ENCODE peak calls at places on chromosomes 1 and 21, in five cellular contexts. One of them, this sample, is unnamed.

GRCh38 chr21:45382698-45383000 is 22.3 kb upstream of the COL18A1 start:
- DNase-seq in RWPE1: no peak
- DNase-seq in activated CD4-positive, alpha-beta T cell treated with anti-CD3 and anti-CD28 coated beads for 1 hour: no peak
- DNase-seq in HCEC 1CT: no peak
- DNase-seq in fibroblast of lung: no peak
- DNase-seq in this sample: no peak

GRCh38 chr1:9701661-9702060 is 50.1 kb downstream of the PIK3CD start:
- DNase-seq in fibroblast of lung: peak
- DNase-seq in activated CD4-positive, alpha-beta T cell treated with anti-CD3 and anti-CD28 coated beads for 1 hour: no peak
- DNase-seq in RWPE1: no peak
- DNase-seq in HCEC 1CT: no peak
- DNase-seq in this sample: no peak

GRCh38 chr1:182630586-182630985 is 26.4 kb upstream of the RGS16 start:
- DNase-seq in RWPE1: no peak
- DNase-seq in fibroblast of lung: peak
- DNase-seq in activated CD4-positive, alpha-beta T cell treated with anti-CD3 and anti-CD28 coated beads for 1 hour: no peak
- DNase-seq in HCEC 1CT: no peak
- DNase-seq in this sample: no peak

GRCh38 chr1:214542275-214543199 is 8.9 kb downstream of the PTPN14 start:
- DNase-seq in HCEC 1CT: no peak
- DNase-seq in RWPE1: no peak
- DNase-seq in fibroblast of lung: no peak
- DNase-seq in activated CD4-positive, alpha-beta T cell treated with anti-CD3 and anti-CD28 coated beads for 1 hour: no peak
- DNase-seq in this sample: no peak

GRCh38 chr1:55775007-55775406 is 559.8 kb upstream of the USP24 start:
- DNase-seq in fibroblast of lung: no peak
- DNase-seq in RWPE1: no peak
- DNase-seq in activated CD4-positive, alpha-beta T cell treated with anti-CD3 and anti-CD28 coated beads for 1 hour: no peak
- DNase-seq in HCEC 1CT: no peak
- DNase-seq in this sample: no peak

GRCh38 chr1:84366786-84367185 is 31.5 kb upstream of the DNASE2B start:
- DNase-seq in fibroblast of lung: peak
- DNase-seq in activated CD4-positive, alpha-beta T cell treated with anti-CD3 and anti-CD28 coated beads for 1 hour: no peak
- DNase-seq in HCEC 1CT: peak
- DNase-seq in RWPE1: no peak
- DNase-seq in this sample: no peak

GRCh38 chr1:27659497-27660299 is 12.3 kb downstream of the IFI6 start:
- DNase-seq in fibroblast of lung: peak
- DNase-seq in RWPE1: peak
- DNase-seq in HCEC 1CT: peak
- DNase-seq in activated CD4-positive, alpha-beta T cell treated with anti-CD3 and anti-CD28 coated beads for 1 hour: peak
- DNase-seq in this sample: peak

GRCh38 chr1:219153741-219154140 is 19.9 kb upstream of the LYPLAL1 start:
- DNase-seq in HCEC 1CT: no peak
- DNase-seq in fibroblast of lung: no peak
- DNase-seq in RWPE1: no peak
- DNase-seq in activated CD4-positive, alpha-beta T cell treated with anti-CD3 and anti-CD28 coated beads for 1 hour: no peak
- DNase-seq in this sample: no peak

GRCh38 chr1:29836626-29837305 is 600.4 kb downstream of the PTPRU start:
- DNase-seq in activated CD4-positive, alpha-beta T cell treated with anti-CD3 and anti-CD28 coated beads for 1 hour: no peak
- DNase-seq in HCEC 1CT: no peak
- DNase-seq in RWPE1: no peak
- DNase-seq in fibroblast of lung: no peak
- DNase-seq in this sample: no peak

GRCh38 chr1:31715097-31715872 is 11.5 kb upstream of the COL16A1 start:
- DNase-seq in HCEC 1CT: peak
- DNase-seq in RWPE1: peak
- DNase-seq in activated CD4-positive, alpha-beta T cell treated with anti-CD3 and anti-CD28 coated beads for 1 hour: no peak
- DNase-seq in fibroblast of lung: peak
- DNase-seq in this sample: no peak

GRCh38 chr1:55887103-55887712 is 672.0 kb upstream of the USP24 start:
- DNase-seq in RWPE1: no peak
- DNase-seq in activated CD4-positive, alpha-beta T cell treated with anti-CD3 and anti-CD28 coated beads for 1 hour: no peak
- DNase-seq in fibroblast of lung: no peak
- DNase-seq in HCEC 1CT: no peak
- DNase-seq in this sample: no peak

GRCh38 chr1:112675728-112676381 is 1.4 kb downstream of the MOV10 start:
- DNase-seq in RWPE1: no peak
- DNase-seq in fibroblast of lung: no peak
- DNase-seq in activated CD4-positive, alpha-beta T cell treated with anti-CD3 and anti-CD28 coated beads for 1 hour: no peak
- DNase-seq in HCEC 1CT: no peak
- DNase-seq in this sample: no peak

GRCh38 chr1:7553042-7553690 is 217.9 kb upstream of the VAMP3 start:
- DNase-seq in fibroblast of lung: no peak
- DNase-seq in RWPE1: no peak
- DNase-seq in activated CD4-positive, alpha-beta T cell treated with anti-CD3 and anti-CD28 coated beads for 1 hour: no peak
- DNase-seq in HCEC 1CT: no peak
- DNase-seq in this sample: no peak

GRCh38 chr1:168822911-168823310 is 93.9 kb upstream of the DPT start:
- DNase-seq in activated CD4-positive, alpha-beta T cell treated with anti-CD3 and anti-CD28 coated beads for 1 hour: no peak
- DNase-seq in HCEC 1CT: no peak
- DNase-seq in fibroblast of lung: no peak
- DNase-seq in RWPE1: no peak
- DNase-seq in this sample: no peak

GRCh38 chr1:227759345-227760300 is 24.4 kb downstream of the SNAP47 start:
- DNase-seq in HCEC 1CT: peak
- DNase-seq in fibroblast of lung: peak
- DNase-seq in activated CD4-positive, alpha-beta T cell treated with anti-CD3 and anti-CD28 coated beads for 1 hour: no peak
- DNase-seq in RWPE1: peak
- DNase-seq in this sample: no peak

GRCh38 chr1:245074232-245074747 is 80.5 kb upstream of the KIF26B start:
- DNase-seq in RWPE1: peak
- DNase-seq in HCEC 1CT: peak
- DNase-seq in activated CD4-positive, alpha-beta T cell treated with anti-CD3 and anti-CD28 coated beads for 1 hour: no peak
- DNase-seq in fibroblast of lung: peak
- DNase-seq in this sample: no peak

GRCh38 chr1:99481391-99481996 is 164.4 kb upstream of the PALMD start:
- DNase-seq in HCEC 1CT: peak
- DNase-seq in fibroblast of lung: peak
- DNase-seq in activated CD4-positive, alpha-beta T cell treated with anti-CD3 and anti-CD28 coated beads for 1 hour: no peak
- DNase-seq in RWPE1: peak
- DNase-seq in this sample: no peak

GRCh38 chr1:168266644-168267186 is 14.0 kb upstream of the TBX19 start:
- DNase-seq in activated CD4-positive, alpha-beta T cell treated with anti-CD3 and anti-CD28 coated beads for 1 hour: no peak
- DNase-seq in HCEC 1CT: no peak
- DNase-seq in RWPE1: no peak
- DNase-seq in fibroblast of lung: peak
- DNase-seq in this sample: no peak

GRCh38 chr1:203860396-203860951 is 925 bp upstream of the SNRPE start:
- DNase-seq in fibroblast of lung: peak
- DNase-seq in RWPE1: peak
- DNase-seq in activated CD4-positive, alpha-beta T cell treated with anti-CD3 and anti-CD28 coated beads for 1 hour: no peak
- DNase-seq in HCEC 1CT: peak
- DNase-seq in this sample: no peak

GRCh38 chr1:162351443-162351842 is 25.2 kb downstream of the SPATA46 start:
- DNase-seq in activated CD4-positive, alpha-beta T cell treated with anti-CD3 and anti-CD28 coated beads for 1 hour: no peak
- DNase-seq in HCEC 1CT: no peak
- DNase-seq in RWPE1: no peak
- DNase-seq in fibroblast of lung: no peak
- DNase-seq in this sample: no peak

GRCh38 chr1:98766241-98766640 is 104.7 kb downstream of the SNX7 start:
- DNase-seq in fibroblast of lung: no peak
- DNase-seq in activated CD4-positive, alpha-beta T cell treated with anti-CD3 and anti-CD28 coated beads for 1 hour: no peak
- DNase-seq in HCEC 1CT: no peak
- DNase-seq in RWPE1: no peak
- DNase-seq in this sample: no peak

GRCh38 chr1:189821838-189822237 is 655.8 kb downstream of the BRINP3 start:
- DNase-seq in RWPE1: no peak
- DNase-seq in activated CD4-positive, alpha-beta T cell treated with anti-CD3 and anti-CD28 coated beads for 1 hour: no peak
- DNase-seq in HCEC 1CT: no peak
- DNase-seq in fibroblast of lung: peak
- DNase-seq in this sample: no peak

GRCh38 chr1:211579434-211580302 is 707 bp upstream of the SLC30A1 start:
- DNase-seq in fibroblast of lung: peak
- DNase-seq in RWPE1: peak
- DNase-seq in HCEC 1CT: peak
- DNase-seq in activated CD4-positive, alpha-beta T cell treated with anti-CD3 and anti-CD28 coated beads for 1 hour: no peak
- DNase-seq in this sample: no peak

GRCh38 chr1:172135076-172135672 is 285.3 kb upstream of the C1orf105 start:
- DNase-seq in activated CD4-positive, alpha-beta T cell treated with anti-CD3 and anti-CD28 coated beads for 1 hour: no peak
- DNase-seq in RWPE1: no peak
- DNase-seq in HCEC 1CT: no peak
- DNase-seq in fibroblast of lung: no peak
- DNase-seq in this sample: no peak

GRCh38 chr1:53616927-53617326 is 122.0 kb downstream of the GLIS1 start:
- DNase-seq in HCEC 1CT: peak
- DNase-seq in fibroblast of lung: no peak
- DNase-seq in activated CD4-positive, alpha-beta T cell treated with anti-CD3 and anti-CD28 coated beads for 1 hour: no peak
- DNase-seq in RWPE1: no peak
- DNase-seq in this sample: no peak

GRCh38 chr1:228016653-228017355 is 10.0 kb downstream of the WNT3A start:
- DNase-seq in fibroblast of lung: no peak
- DNase-seq in activated CD4-positive, alpha-beta T cell treated with anti-CD3 and anti-CD28 coated beads for 1 hour: no peak
- DNase-seq in HCEC 1CT: no peak
- DNase-seq in RWPE1: no peak
- DNase-seq in this sample: no peak

GRCh38 chr1:231918239-231919015 is 291.8 kb downstream of the DISC1 start:
- DNase-seq in fibroblast of lung: peak
- DNase-seq in RWPE1: no peak
- DNase-seq in activated CD4-positive, alpha-beta T cell treated with anti-CD3 and anti-CD28 coated beads for 1 hour: no peak
- DNase-seq in HCEC 1CT: peak
- DNase-seq in this sample: no peak

GRCh38 chr1:6348511-6349191 is 44.9 kb downstream of the ACOT7 start:
- DNase-seq in RWPE1: no peak
- DNase-seq in HCEC 1CT: no peak
- DNase-seq in activated CD4-positive, alpha-beta T cell treated with anti-CD3 and anti-CD28 coated beads for 1 hour: peak
- DNase-seq in fibroblast of lung: peak
- DNase-seq in this sample: peak

GRCh38 chr1:236860674-236861073 is 65.6 kb downstream of the MTR start:
- DNase-seq in RWPE1: no peak
- DNase-seq in fibroblast of lung: no peak
- DNase-seq in HCEC 1CT: no peak
- DNase-seq in activated CD4-positive, alpha-beta T cell treated with anti-CD3 and anti-CD28 coated beads for 1 hour: no peak
- DNase-seq in this sample: no peak

GRCh38 chr1:197800379-197801110 is 25.3 kb upstream of the DENND1B start:
- DNase-seq in activated CD4-positive, alpha-beta T cell treated with anti-CD3 and anti-CD28 coated beads for 1 hour: no peak
- DNase-seq in HCEC 1CT: no peak
- DNase-seq in fibroblast of lung: no peak
- DNase-seq in RWPE1: no peak
- DNase-seq in this sample: no peak

GRCh38 chr1:155888481-155888880 is 22.7 kb downstream of the RIT1 start:
- DNase-seq in activated CD4-positive, alpha-beta T cell treated with anti-CD3 and anti-CD28 coated beads for 1 hour: no peak
- DNase-seq in HCEC 1CT: no peak
- DNase-seq in RWPE1: no peak
- DNase-seq in fibroblast of lung: peak
- DNase-seq in this sample: no peak

GRCh38 chr1:156616463-156616862 is 2.8 kb upstream of the HAPLN2 start:
- DNase-seq in fibroblast of lung: peak
- DNase-seq in RWPE1: no peak
- DNase-seq in activated CD4-positive, alpha-beta T cell treated with anti-CD3 and anti-CD28 coated beads for 1 hour: no peak
- DNase-seq in HCEC 1CT: no peak
- DNase-seq in this sample: no peak

GRCh38 chr1:67393240-67393639 is 37.0 kb downstream of the SERBP1 start:
- DNase-seq in activated CD4-positive, alpha-beta T cell treated with anti-CD3 and anti-CD28 coated beads for 1 hour: no peak
- DNase-seq in fibroblast of lung: peak
- DNase-seq in RWPE1: no peak
- DNase-seq in HCEC 1CT: no peak
- DNase-seq in this sample: no peak